ENCODE peak calls at places on chromosomes 3 and 15, in nine cellular contexts. P, Y, V, Q, B, R, X, L and E are unnamed samples.

GRCh38 chr15:90915216-90915807 is 12.2 kb downstream of the MAN2A2 start:
- DNase-seq in B (no peak), R (no peak), Q (no peak), V (no peak), X (no peak), L (no peak), Y (no peak), P (peak), E (no peak)

GRCh38 chr3:158702815-158703481 is 29.3 kb downstream of the RARRES1 start:
- DNase-seq in Q (no peak), V (no peak), B (no peak), R (peak), Y (no peak), X (no peak), L (no peak), P (no peak), E (no peak)

GRCh38 chr3:190319660-190320059 is 2.6 kb downstream of the CLDN1 start:
- DNase-seq in B (no peak), P (no peak), X (no peak), Y (no peak), R (no peak), Q (no peak), L (no peak), V (no peak), E (no peak)

GRCh38 chr3:2783261-2783660 is 326.9 kb downstream of the IL5RA start:
- DNase-seq in R (no peak), Q (no peak), B (no peak), V (no peak), Y (no peak), X (no peak), P (no peak), L (no peak), E (no peak)

GRCh38 chr3:126835472-126836219 is 131.6 kb downstream of the CHCHD6 start:
- DNase-seq in R (peak), V (no peak), P (no peak), Y (no peak), L (no peak), B (no peak), Q (peak), X (no peak), E (no peak)

GRCh38 chr15:43920815-43921214 is 94.0 kb downstream of the WDR76 start:
- DNase-seq in Q (no peak), R (peak), Y (peak), P (no peak), L (no peak), B (no peak), V (no peak), X (no peak), E (peak)

GRCh38 chr15:69715205-69715604 is 262.6 kb downstream of the RPLP1 start:
- DNase-seq in X (no peak), P (no peak), Q (no peak), V (no peak), L (no peak), Y (no peak), B (no peak), R (no peak), E (no peak)

GRCh38 chr3:62041681-62042080 is 331.7 kb downstream of the FEZF2 start:
- DNase-seq in Q (no peak), R (no peak), Y (no peak), L (no peak), X (no peak), B (no peak), V (no peak), P (no peak), E (no peak)

GRCh38 chr3:58540176-58540863 is 3.3 kb upstream of the ACOX2 start:
- DNase-seq in L (no peak), B (no peak), P (no peak), V (no peak), Q (no peak), Y (no peak), R (no peak), X (no peak), E (no peak)

GRCh38 chr3:132726341-132726823 is 4.2 kb upstream of the NPHP3 start:
- DNase-seq in P (no peak), B (no peak), L (no peak), Y (no peak), V (no peak), X (no peak), R (peak), Q (peak), E (peak)

GRCh38 chr15:29669823-29670222 is 152.4 kb downstream of the TJP1 start:
- DNase-seq in L (no peak), Y (no peak), R (peak), P (no peak), V (no peak), Q (no peak), B (no peak), X (no peak), E (no peak)

GRCh38 chr15:22960587-22960986 is 19.6 kb downstream of the CYFIP1 start:
- DNase-seq in L (no peak), Y (no peak), X (no peak), B (no peak), R (no peak), Q (no peak), V (no peak), P (no peak), E (no peak)

GRCh38 chr15:25784876-25785642 is 78.1 kb downstream of the ATP10A start:
- DNase-seq in X (no peak), B (no peak), V (no peak), P (no peak), Y (no peak), L (no peak), Q (no peak), R (no peak), E (no peak)

GRCh38 chr15:58536414-58536813 is 104.6 kb downstream of the LIPC start:
- DNase-seq in L (no peak), Y (no peak), B (no peak), Q (no peak), R (no peak), V (no peak), X (no peak), P (no peak), E (no peak)

GRCh38 chr15:72796515-72797337 is 13.2 kb upstream of the ADPGK start:
- DNase-seq in B (peak), V (no peak), X (peak), Y (peak), R (peak), L (peak), Q (no peak), P (peak), E (peak)

GRCh38 chr3:30952786-30953185 is 58.3 kb upstream of the GADL1 start:
- DNase-seq in R (peak), V (no peak), Y (no peak), B (no peak), X (no peak), P (no peak), Q (no peak), L (no peak), E (no peak)

GRCh38 chr3:143045639-143046038 is 44.3 kb downstream of the U2SURP start:
- DNase-seq in X (no peak), Q (no peak), L (no peak), R (no peak), V (no peak), B (no peak), P (no peak), Y (no peak), E (no peak)

GRCh38 chr3:2154596-2154995 is 55.9 kb downstream of the CNTN4 start:
- DNase-seq in L (no peak), Q (no peak), V (no peak), B (no peak), P (no peak), Y (no peak), X (no peak), R (no peak), E (no peak)

GRCh38 chr3:170631755-170632488 is 46.0 kb upstream of the SLC7A14 start:
- DNase-seq in Q (no peak), P (no peak), B (no peak), L (no peak), R (no peak), X (no peak), Y (no peak), V (no peak), E (no peak)

GRCh38 chr15:70466305-70466704 is 297.1 kb downstream of the UACA start:
- DNase-seq in V (no peak), R (no peak), Y (no peak), B (no peak), L (no peak), Q (no peak), X (no peak), P (no peak), E (no peak)

GRCh38 chr15:65862682-65863081 is 6.6 kb upstream of the RAB11A start:
- DNase-seq in P (peak), Q (no peak), V (peak), B (peak), L (no peak), X (peak), Y (no peak), R (peak), E (peak)

GRCh38 chr3:4570840-4571621 is 77.9 kb downstream of the ITPR1 start:
- DNase-seq in L (no peak), P (no peak), B (no peak), Y (no peak), R (peak), X (no peak), V (no peak), Q (no peak), E (no peak)

GRCh38 chr15:58410353-58410752 is 21.4 kb upstream of the LIPC start:
- DNase-seq in X (no peak), Q (no peak), B (no peak), V (no peak), R (peak), L (peak), Y (no peak), P (no peak), E (no peak)

GRCh38 chr3:18127864-18128185 is 297.3 kb downstream of the SATB1 start:
- DNase-seq in R (no peak), V (no peak), B (no peak), Y (no peak), Q (no peak), P (no peak), L (no peak), X (no peak), E (no peak)

GRCh38 chr15:39556461-39556860 is 24.4 kb upstream of the THBS1 start:
- DNase-seq in B (no peak), V (no peak), R (no peak), L (no peak), Q (no peak), Y (no peak), X (no peak), P (no peak), E (no peak)

GRCh38 chr3:37521403-37521802 is 340.3 kb upstream of the CTDSPL start:
- DNase-seq in X (no peak), P (no peak), V (no peak), R (peak), Q (no peak), B (no peak), Y (no peak), L (no peak), E (no peak)

GRCh38 chr15:64092864-64093626 is 593 bp downstream of the CIAO2A start:
- DNase-seq in Q (no peak), L (peak), R (peak), Y (peak), X (no peak), B (no peak), P (peak), V (no peak), E (peak)

GRCh38 chr3:31581660-31582059 is 48.9 kb downstream of the STT3B start:
- DNase-seq in Y (no peak), P (no peak), Q (no peak), R (no peak), B (no peak), L (no peak), V (no peak), X (no peak), E (no peak)

GRCh38 chr3:65479967-65480366 is 558.8 kb downstream of the MAGI1 start:
- DNase-seq in L (no peak), P (no peak), B (no peak), V (no peak), X (no peak), Q (no peak), R (peak), Y (no peak), E (no peak)

GRCh38 chr15:40439461-40440299 is 1.1 kb upstream of the BAHD1 start:
- DNase-seq in Q (peak), B (no peak), P (peak), L (peak), Y (no peak), X (peak), V (no peak), R (peak), E (peak)

GRCh38 chr3:192892981-192893827 is 24.5 kb downstream of the MB21D2 start:
- DNase-seq in X (peak), Q (peak), Y (no peak), P (peak), V (peak), R (peak), L (peak), B (no peak), E (no peak)

GRCh38 chr3:30989266-30989799 is 94.9 kb upstream of the GADL1 start:
- DNase-seq in Q (no peak), V (no peak), P (no peak), Y (no peak), R (no peak), X (no peak), B (no peak), L (no peak), E (no peak)